ENCODE peak calls at places on chromosome 13, in six cellular contexts. One of them, this sample, is unnamed. For H3K4me1, the result is how much of the 10 kb centered on the place peaks cover.

GRCh38 chr13:110638253-110638652 is 22.9 kb downstream of the NAXD start:
- DNase-seq in stomach: no peak
- DNase-seq in H1: no peak
- DNase-seq in lower lobe of right lung: peak
- DNase-seq in A549: no peak
- DNase-seq in esophagus squamous epithelium: no peak
- DNase-seq in this sample: no peak

GRCh38 chr13:41516166-41516565 is 58.8 kb downstream of the RGCC start:
- DNase-seq in A549: no peak
- DNase-seq in lower lobe of right lung: no peak
- DNase-seq in H1: no peak
- DNase-seq in esophagus squamous epithelium: no peak
- DNase-seq in stomach: no peak
- DNase-seq in this sample: no peak

GRCh38 chr13:25756916-25757315 is 294.9 kb downstream of the SHISA2 start:
- DNase-seq in A549: no peak
- DNase-seq in stomach: no peak
- DNase-seq in lower lobe of right lung: no peak
- DNase-seq in H1: no peak
- DNase-seq in esophagus squamous epithelium: no peak
- DNase-seq in this sample: no peak

GRCh38 chr13:69474286-69474685 is 633.3 kb upstream of the ATXN8OS start:
- DNase-seq in stomach: no peak
- DNase-seq in lower lobe of right lung: no peak
- DNase-seq in esophagus squamous epithelium: no peak
- DNase-seq in H1: no peak
- DNase-seq in A549: no peak
- DNase-seq in this sample: no peak

GRCh38 chr13:109231853-109232252 is 554.5 kb downstream of the IRS2 start:
- DNase-seq in stomach: no peak
- DNase-seq in H1: no peak
- DNase-seq in esophagus squamous epithelium: no peak
- DNase-seq in A549: no peak
- DNase-seq in lower lobe of right lung: no peak
- DNase-seq in this sample: no peak

GRCh38 chr13:46134961-46135522 is 30.2 kb upstream of the CPB2 start:
- DNase-seq in stomach: peak
- DNase-seq in lower lobe of right lung: no peak
- DNase-seq in H1: no peak
- DNase-seq in esophagus squamous epithelium: no peak
- DNase-seq in A549: no peak
- DNase-seq in this sample: peak

GRCh38 chr13:90415902-90416301 is 931.6 kb upstream of the MIR17HG start:
- DNase-seq in H1: no peak
- DNase-seq in esophagus squamous epithelium: no peak
- DNase-seq in A549: no peak
- DNase-seq in stomach: no peak
- DNase-seq in lower lobe of right lung: no peak
- DNase-seq in this sample: no peak

GRCh38 chr13:105035092-105035491 is 1500.4 kb downstream of the EFNB2 start:
- DNase-seq in esophagus squamous epithelium: no peak
- DNase-seq in stomach: no peak
- DNase-seq in H1: no peak
- DNase-seq in lower lobe of right lung: no peak
- DNase-seq in A549: no peak
- DNase-seq in this sample: no peak

GRCh38 chr13:20414475-20415287 is 111.0 kb downstream of the CRYL1 start:
- DNase-seq in lower lobe of right lung: no peak
- DNase-seq in stomach: no peak
- DNase-seq in A549: no peak
- DNase-seq in esophagus squamous epithelium: no peak
- DNase-seq in H1: peak
- DNase-seq in this sample: peak

GRCh38 chr13:107928762-107929161 is 286.6 kb downstream of the LIG4 start:
- DNase-seq in A549: no peak
- DNase-seq in H1: no peak
- DNase-seq in lower lobe of right lung: no peak
- DNase-seq in esophagus squamous epithelium: no peak
- DNase-seq in stomach: no peak
- DNase-seq in this sample: no peak

GRCh38 chr13:44908266-44908665 is 81.0 kb downstream of the NUFIP1 start:
- DNase-seq in lower lobe of right lung: no peak
- DNase-seq in esophagus squamous epithelium: no peak
- DNase-seq in H1: no peak
- DNase-seq in stomach: no peak
- DNase-seq in A549: no peak
- DNase-seq in this sample: no peak

GRCh38 chr13:41587490-41587889 is 130.1 kb downstream of the RGCC start:
- DNase-seq in A549: peak
- DNase-seq in lower lobe of right lung: no peak
- DNase-seq in stomach: no peak
- DNase-seq in H1: peak
- DNase-seq in esophagus squamous epithelium: no peak
- DNase-seq in this sample: no peak

GRCh38 chr13:77031869-77032268 is 4.9 kb upstream of the FBXL3 start:
- DNase-seq in esophagus squamous epithelium: no peak
- DNase-seq in lower lobe of right lung: no peak
- DNase-seq in H1: no peak
- DNase-seq in A549: no peak
- DNase-seq in stomach: no peak
- DNase-seq in this sample: no peak

GRCh38 chr13:106318941-106319411 is 216.5 kb downstream of the EFNB2 start:
- DNase-seq in lower lobe of right lung: no peak
- DNase-seq in stomach: no peak
- DNase-seq in A549: peak
- DNase-seq in esophagus squamous epithelium: no peak
- DNase-seq in H1: no peak
- DNase-seq in this sample: no peak

GRCh38 chr13:109246001-109246400 is 540.4 kb downstream of the IRS2 start:
- DNase-seq in A549: no peak
- DNase-seq in H1: no peak
- DNase-seq in stomach: no peak
- DNase-seq in esophagus squamous epithelium: no peak
- DNase-seq in lower lobe of right lung: no peak
- DNase-seq in this sample: no peak

GRCh38 chr13:98397861-98398260 is 179.0 kb downstream of the STK24 start:
- DNase-seq in H1: no peak
- DNase-seq in lower lobe of right lung: no peak
- DNase-seq in A549: no peak
- DNase-seq in esophagus squamous epithelium: no peak
- DNase-seq in stomach: no peak
- DNase-seq in this sample: no peak

GRCh38 chr13:98399756-98400155 is 177.2 kb downstream of the STK24 start:
- DNase-seq in H1: no peak
- DNase-seq in esophagus squamous epithelium: no peak
- DNase-seq in A549: no peak
- DNase-seq in lower lobe of right lung: no peak
- DNase-seq in stomach: no peak
- DNase-seq in this sample: no peak

GRCh38 chr13:98396071-98396710 is 180.7 kb downstream of the STK24 start:
- DNase-seq in A549: no peak
- DNase-seq in H1: no peak
- DNase-seq in stomach: no peak
- DNase-seq in lower lobe of right lung: no peak
- DNase-seq in esophagus squamous epithelium: no peak
- DNase-seq in this sample: no peak

GRCh38 chr13:98394820-98395510 is 181.9 kb downstream of the STK24 start:
- DNase-seq in stomach: no peak
- DNase-seq in esophagus squamous epithelium: no peak
- DNase-seq in lower lobe of right lung: no peak
- DNase-seq in H1: no peak
- DNase-seq in A549: no peak
- DNase-seq in this sample: no peak

DNA sequence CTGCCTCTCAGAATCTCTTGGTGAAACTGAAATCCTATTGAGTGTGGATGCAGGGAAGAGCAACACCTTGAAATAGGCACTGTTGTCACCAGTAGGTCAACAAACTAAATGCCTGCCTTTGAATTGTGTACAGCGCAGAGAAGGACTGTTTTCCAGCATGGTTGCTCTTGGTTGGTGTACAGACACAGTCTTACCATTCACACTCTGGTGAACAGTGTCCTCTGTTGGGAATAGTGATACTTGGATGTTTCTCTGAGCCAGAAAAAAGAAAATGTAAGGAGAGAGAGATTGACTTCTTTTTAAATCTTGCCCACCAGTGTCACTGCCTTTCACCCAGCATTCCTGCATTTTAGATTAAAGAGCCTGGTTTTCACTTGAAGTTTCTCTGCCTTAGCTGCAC is 179.7 kb downstream of the STK24 start:
- DNase-seq in A549: no peak
- DNase-seq in H1: no peak
- DNase-seq in stomach: no peak
- DNase-seq in lower lobe of right lung: no peak
- DNase-seq in esophagus squamous epithelium: no peak
- DNase-seq in this sample: no peak
- TF ChIP-seq CTCF in A549: no peak
- TF ChIP-seq CTCF in H1: no peak
- TF ChIP-seq CTCF in stomach: no peak
- TF ChIP-seq CTCF in lower lobe of right lung: peak
- TF ChIP-seq CTCF in esophagus squamous epithelium: no peak
- TF ChIP-seq CTCF in this sample: no peak

GRCh38 chr13:98449273-98449672 is 127.6 kb downstream of the STK24 start:
- DNase-seq in esophagus squamous epithelium: no peak
- DNase-seq in stomach: no peak
- DNase-seq in lower lobe of right lung: no peak
- DNase-seq in H1: no peak
- DNase-seq in A549: no peak
- DNase-seq in this sample: no peak
- H3K4me1 ChIP-seq in esophagus squamous epithelium: under half
- H3K4me1 ChIP-seq in stomach: under half
- H3K4me1 ChIP-seq in lower lobe of right lung: under half
- H3K4me1 ChIP-seq in H1: under half
- H3K4me1 ChIP-seq in A549: under half
- H3K4me1 ChIP-seq in this sample: under half

GRCh38 chr13:114128624-114129522 is 3.5 kb downstream of the RASA3 start:
- DNase-seq in lower lobe of right lung: peak
- DNase-seq in stomach: peak
- DNase-seq in A549: no peak
- DNase-seq in esophagus squamous epithelium: peak
- DNase-seq in H1: no peak
- DNase-seq in this sample: peak

GRCh38 chr13:114129649-114130062 is 2.8 kb downstream of the RASA3 start:
- DNase-seq in H1: no peak
- DNase-seq in esophagus squamous epithelium: no peak
- DNase-seq in stomach: no peak
- DNase-seq in A549: no peak
- DNase-seq in lower lobe of right lung: no peak
- DNase-seq in this sample: no peak

GRCh38 chr13:114131581-114132418 is 623 bp downstream of the RASA3 start:
- DNase-seq in lower lobe of right lung: peak
- DNase-seq in esophagus squamous epithelium: no peak
- DNase-seq in H1: no peak
- DNase-seq in stomach: no peak
- DNase-seq in A549: peak
- DNase-seq in this sample: no peak

GRCh38 chr13:114130708-114131580 is 1.5 kb downstream of the RASA3 start:
- DNase-seq in stomach: no peak
- DNase-seq in esophagus squamous epithelium: no peak
- DNase-seq in H1: no peak
- DNase-seq in lower lobe of right lung: peak
- DNase-seq in A549: peak
- DNase-seq in this sample: no peak

DNA sequence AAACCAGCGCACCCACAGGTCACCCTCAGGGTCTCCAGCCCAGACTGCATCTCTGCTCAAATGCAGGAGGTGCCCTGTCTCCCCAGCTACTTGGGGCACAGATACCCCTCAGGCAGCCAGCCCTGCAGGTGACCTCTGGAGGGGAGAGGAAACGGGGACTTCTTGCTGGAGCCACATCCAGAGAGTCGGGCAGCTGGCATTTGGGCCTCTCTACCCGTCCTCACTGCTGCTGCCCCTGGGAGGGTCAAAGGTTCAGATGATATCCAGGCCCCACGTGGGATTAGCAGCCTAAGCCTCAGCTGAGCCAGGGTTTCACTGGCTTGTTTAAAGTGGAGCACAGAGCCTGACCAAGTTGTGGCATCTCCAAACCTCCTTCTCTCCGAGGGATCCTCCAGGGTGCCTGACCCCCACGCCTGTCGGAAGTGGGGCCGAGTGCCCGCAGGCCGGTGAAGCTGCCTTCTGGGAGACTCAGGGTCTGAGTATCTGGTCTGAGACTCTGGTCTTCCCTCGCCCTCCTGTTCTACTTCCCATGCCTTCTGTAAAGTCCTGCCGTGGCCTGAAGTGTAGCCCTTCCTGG is 2.2 kb downstream of the RASA3 start:
- DNase-seq in esophagus squamous epithelium: no peak
- DNase-seq in stomach: no peak
- DNase-seq in A549: no peak
- DNase-seq in lower lobe of right lung: peak
- DNase-seq in H1: no peak
- DNase-seq in this sample: no peak
- H3K4me3 ChIP-seq in esophagus squamous epithelium: peak
- H3K4me3 ChIP-seq in stomach: peak
- H3K4me3 ChIP-seq in A549: no peak
- H3K4me3 ChIP-seq in lower lobe of right lung: peak
- H3K4me3 ChIP-seq in H1: peak
- H3K4me3 ChIP-seq in this sample: peak

GRCh38 chr13:102825400-102825799 is 20.4 kb upstream of the ERCC5 start:
- DNase-seq in lower lobe of right lung: no peak
- DNase-seq in stomach: no peak
- DNase-seq in esophagus squamous epithelium: no peak
- DNase-seq in H1: no peak
- DNase-seq in A549: no peak
- DNase-seq in this sample: no peak
- TF ChIP-seq CTCF in lower lobe of right lung: no peak
- TF ChIP-seq CTCF in stomach: no peak
- TF ChIP-seq CTCF in esophagus squamous epithelium: no peak
- TF ChIP-seq CTCF in H1: no peak
- TF ChIP-seq CTCF in A549: no peak
- TF ChIP-seq CTCF in this sample: no peak

GRCh38 chr13:73061478-73062275 is 2.9 kb downstream of the KLF5 start:
- DNase-seq in H1: no peak
- DNase-seq in A549: no peak
- DNase-seq in esophagus squamous epithelium: no peak
- DNase-seq in stomach: no peak
- DNase-seq in lower lobe of right lung: no peak
- DNase-seq in this sample: no peak
- H3K4me1 ChIP-seq in H1: under half
- H3K4me1 ChIP-seq in A549: under half
- H3K4me1 ChIP-seq in esophagus squamous epithelium: under half
- H3K4me1 ChIP-seq in stomach: under half
- H3K4me1 ChIP-seq in lower lobe of right lung: under half
- H3K4me1 ChIP-seq in this sample: under half

GRCh38 chr13:87671824-87672603 is 843 bp downstream of the SLITRK5 start:
- DNase-seq in stomach: no peak
- DNase-seq in lower lobe of right lung: no peak
- DNase-seq in H1: peak
- DNase-seq in A549: no peak
- DNase-seq in esophagus squamous epithelium: no peak
- DNase-seq in this sample: no peak
- H3K4me3 ChIP-seq in stomach: peak
- H3K4me3 ChIP-seq in lower lobe of right lung: peak
- H3K4me3 ChIP-seq in H1: peak
- H3K4me3 ChIP-seq in A549: peak
- H3K4me3 ChIP-seq in esophagus squamous epithelium: peak
- H3K4me3 ChIP-seq in this sample: peak

GRCh38 chr13:62544928-62545327 is 1129.3 kb upstream of the PCDH20 start:
- DNase-seq in H1: no peak
- DNase-seq in stomach: no peak
- DNase-seq in lower lobe of right lung: no peak
- DNase-seq in A549: no peak
- DNase-seq in esophagus squamous epithelium: no peak
- DNase-seq in this sample: no peak
- TF ChIP-seq CTCF in H1: peak
- TF ChIP-seq CTCF in stomach: no peak
- TF ChIP-seq CTCF in lower lobe of right lung: no peak
- TF ChIP-seq CTCF in A549: no peak
- TF ChIP-seq CTCF in esophagus squamous epithelium: no peak
- TF ChIP-seq CTCF in this sample: no peak